ENCODE peak calls at places on chromosomes 12 and 14, in ten cellular contexts. M is cardiac fibroblast; R is HEK293T; T is NCI-H345; W is CD4-positive, alpha-beta T cell; D is midbrain; F is mesendoderm; B is WERI-Rb-1; L is G401; N is HT1080. K is an unnamed sample.

GRCh38 chr14:68573126-68573525 is 219.7 kb downstream of the ZFP36L1 start:
- DNase-seq in L (no peak), F (no peak), N (no peak), R (no peak), W (no peak), D (no peak), M (no peak), T (no peak), B (no peak), K (no peak)

GRCh38 chr12:22459872-22460490 is 84.4 kb downstream of the C2CD5 start:
- DNase-seq in D (peak), B (peak), M (peak), T (peak), R (peak), F (peak), N (peak), L (peak), W (no peak), K (peak)

GRCh38 chr14:52315355-52315718 is 1.2 kb downstream of the PTGER2 start:
- DNase-seq in B (no peak), W (no peak), L (no peak), M (no peak), R (no peak), T (no peak), F (peak), D (no peak), N (no peak), K (no peak)

GRCh38 chr12:42326466-42327226 is 679 bp downstream of the PPHLN1 start:
- DNase-seq in N (peak), F (peak), T (no peak), R (peak), D (no peak), W (no peak), M (peak), L (peak), B (no peak), K (peak)

GRCh38 chr12:109721276-109721675 is 7.7 kb downstream of the FAM222A start:
- DNase-seq in W (no peak), D (peak), R (no peak), N (no peak), T (no peak), F (no peak), M (no peak), L (peak), B (no peak), K (no peak)

GRCh38 chr12:65204886-65205525 is 35.6 kb downstream of the LEMD3 start:
- DNase-seq in F (peak), N (no peak), M (no peak), T (no peak), L (no peak), D (no peak), R (no peak), W (no peak), B (no peak), K (no peak)

GRCh38 chr14:37230551-37231194 is 32.9 kb downstream of the MIPOL1 start:
- DNase-seq in N (peak), B (no peak), M (peak), W (no peak), T (peak), F (peak), L (peak), R (peak), D (peak), K (peak)

GRCh38 chr12:69898236-69898635 is 73.2 kb downstream of the MYRFL start:
- DNase-seq in F (no peak), N (no peak), D (no peak), R (no peak), M (peak), T (no peak), L (no peak), W (no peak), B (no peak), K (no peak)

GRCh38 chr14:81004575-81004974 is 49.2 kb downstream of the TSHR start:
- DNase-seq in B (no peak), N (no peak), T (no peak), R (no peak), M (no peak), D (no peak), F (no peak), W (no peak), L (no peak), K (no peak)

GRCh38 chr12:51407604-51408003 is 16.4 kb upstream of the GALNT6 start:
- DNase-seq in B (no peak), N (no peak), R (no peak), T (no peak), W (no peak), L (no peak), F (no peak), M (no peak), D (no peak), K (no peak)

GRCh38 chr12:116153096-116153495 is 124.4 kb downstream of the MED13L start:
- DNase-seq in D (no peak), M (no peak), F (no peak), T (no peak), W (no peak), R (no peak), B (no peak), L (no peak), N (no peak), K (no peak)

GRCh38 chr12:52903285-52903854 is 1.5 kb downstream of the KRT8 start:
- DNase-seq in L (no peak), D (peak), T (peak), W (peak), F (peak), R (peak), N (peak), M (peak), B (no peak), K (no peak)

GRCh38 chr12:85057370-85057963 is 21.3 kb downstream of the LRRIQ1 start:
- DNase-seq in F (peak), D (peak), B (peak), R (peak), L (peak), N (peak), W (no peak), T (peak), M (peak), K (peak)

GRCh38 chr12:92535961-92536360 is 166.8 kb upstream of the PLEKHG7 start:
- DNase-seq in B (no peak), R (no peak), W (no peak), M (no peak), F (no peak), T (no peak), L (no peak), N (no peak), D (no peak), K (no peak)

GRCh38 chr14:73700325-73700724 is 13.9 kb downstream of the PNMA1 start:
- DNase-seq in W (no peak), N (no peak), M (no peak), F (no peak), D (no peak), T (no peak), L (no peak), R (no peak), B (no peak), K (no peak)

GRCh38 chr14:31442284-31442683 is 15.0 kb downstream of the DTD2 start:
- DNase-seq in F (no peak), M (no peak), B (no peak), W (no peak), D (no peak), L (no peak), N (no peak), R (no peak), T (no peak), K (no peak)

GRCh38 chr12:23536293-23536692 is 413.2 kb downstream of the SOX5 start:
- DNase-seq in L (no peak), N (no peak), W (no peak), D (no peak), F (no peak), M (no peak), R (no peak), T (peak), B (no peak), K (no peak)

GRCh38 chr14:100303179-100303578 is 3.1 kb downstream of the SLC25A29 start:
- DNase-seq in M (peak), D (no peak), F (no peak), B (peak), W (no peak), N (no peak), L (no peak), T (no peak), R (peak), K (no peak)